ENCODE peak calls at places on chromosome 16, in seven cellular contexts. A is SK-N-SH, R is H1, H is K562, V is HepG2, G is GM12878, M is GM12892. S is an unnamed sample.

GRCh38 chr16:64182985-64183384 is 938.9 kb downstream of the CDH11 start:
- DNase-seq in A (no peak), R (no peak), H (no peak), V (no peak), G (no peak), M (no peak), S (no peak)

GRCh38 chr16:66930189-66930588 is 4.0 kb downstream of the CIAO2B start:
- DNase-seq in A (no peak), R (no peak), H (peak), V (peak), G (no peak), M (no peak), S (no peak)

GRCh38 chr16:27515874-27516353 is 33.8 kb downstream of the GTF3C1 start:
- DNase-seq in A (peak), R (peak), H (peak), V (peak), G (no peak), M (peak), S (peak)

GRCh38 chr16:75420987-75421819 is 12.1 kb downstream of the CFDP1 start:
- DNase-seq in A (peak), R (peak), H (peak), V (peak), G (no peak), M (no peak), S (no peak)

GRCh38 chr16:23699100-23699499 is 13.9 kb downstream of the ERN2 start:
- DNase-seq in A (no peak), R (no peak), H (no peak), V (no peak), G (no peak), M (no peak), S (no peak)

GRCh38 chr16:22694887-22695382 is 119.0 kb upstream of the HS3ST2 start:
- DNase-seq in A (no peak), R (no peak), H (no peak), V (no peak), G (no peak), M (no peak), S (no peak)

GRCh38 chr16:30065943-30066881 is 652 bp downstream of the ALDOA start:
- DNase-seq in A (peak), R (no peak), H (peak), V (no peak), G (no peak), M (no peak), S (no peak)

GRCh38 chr16:27286446-27286845 is 17.9 kb upstream of the NSMCE1 start:
- DNase-seq in A (no peak), R (no peak), H (no peak), V (peak), G (no peak), M (no peak), S (no peak)

GRCh38 chr16:84907575-84907974 is 87.8 kb downstream of the CRISPLD2 start:
- DNase-seq in A (no peak), R (no peak), H (no peak), V (no peak), G (no peak), M (no peak), S (no peak)

GRCh38 chr16:11297492-11298142 is 16.5 kb upstream of the PRM1 start:
- DNase-seq in A (peak), R (peak), H (peak), V (peak), G (peak), M (peak), S (peak)

GRCh38 chr16:84970447-84971127 is 40.7 kb downstream of the ZDHHC7 start:
- DNase-seq in A (peak), R (peak), H (peak), V (peak), G (peak), M (peak), S (peak)

GRCh38 chr16:13510425-13511151 is 409.4 kb upstream of the ERCC4 start:
- DNase-seq in A (no peak), R (no peak), H (no peak), V (peak), G (no peak), M (no peak), S (no peak)

GRCh38 chr16:48511071-48511540 is 98.9 kb downstream of the N4BP1 start:
- DNase-seq in A (no peak), R (no peak), H (no peak), V (no peak), G (no peak), M (no peak), S (no peak)

GRCh38 chr16:84973776-84974523 is 37.4 kb downstream of the ZDHHC7 start:
- DNase-seq in A (no peak), R (no peak), H (no peak), V (no peak), G (no peak), M (no peak), S (no peak)

GRCh38 chr16:71954699-71955195 is 45.5 kb downstream of the PKD1L3 start:
- DNase-seq in A (no peak), R (no peak), H (no peak), V (no peak), G (no peak), M (no peak), S (no peak)

GRCh38 chr16:69711115-69711740 is 15.1 kb downstream of the NQO1 start:
- DNase-seq in A (no peak), R (peak), H (no peak), V (no peak), G (no peak), M (no peak), S (no peak)

GRCh38 chr16:610513-611381 is 20.0 kb upstream of the WFIKKN1 start:
- DNase-seq in A (peak), R (peak), H (no peak), V (peak), G (no peak), M (no peak), S (no peak)

GRCh38 chr16:89742948-89743347 is 21.6 kb downstream of the ZNF276 start:
- DNase-seq in A (no peak), R (no peak), H (no peak), V (no peak), G (no peak), M (no peak), S (no peak)

GRCh38 chr16:9090101-9090959 is 1.1 kb upstream of the HAPSTR1 start:
- DNase-seq in A (peak), R (peak), H (peak), V (no peak), G (no peak), M (peak), S (peak)

GRCh38 chr16:19184823-19185509 is 16.9 kb downstream of the SYT17 start:
- DNase-seq in A (no peak), R (no peak), H (no peak), V (no peak), G (no peak), M (no peak), S (no peak)

GRCh38 chr16:52398491-52398960 is 148.4 kb downstream of the TOX3 start:
- DNase-seq in A (no peak), R (no peak), H (no peak), V (peak), G (no peak), M (no peak), S (no peak)

GRCh38 chr16:58028541-58029070 is 3.1 kb downstream of the MMP15 start:
- DNase-seq in A (peak), R (no peak), H (no peak), V (no peak), G (no peak), M (no peak), S (no peak)

GRCh38 chr16:51708861-51709260 is 557.8 kb upstream of the SALL1 start:
- DNase-seq in A (no peak), R (no peak), H (no peak), V (no peak), G (no peak), M (no peak), S (no peak)

GRCh38 chr16:53840472-53840871 is 136.5 kb downstream of the FTO start:
- DNase-seq in A (no peak), R (no peak), H (no peak), V (peak), G (peak), M (no peak), S (no peak)

GRCh38 chr16:85971877-85972638 is 73.1 kb downstream of the IRF8 start:
- DNase-seq in A (no peak), R (no peak), H (no peak), V (no peak), G (no peak), M (no peak), S (no peak)

GRCh38 chr16:262121-262745 is 13.5 kb downstream of the RGS11 start:
- DNase-seq in A (peak), R (no peak), H (no peak), V (no peak), G (no peak), M (no peak), S (no peak)

GRCh38 chr16:73196670-73197069 is 148.7 kb upstream of the ZFHX3 start:
- DNase-seq in A (peak), R (peak), H (peak), V (peak), G (peak), M (no peak), S (peak)

GRCh38 chr16:28321700-28322411 is 29.5 kb downstream of the SBK1 start:
- DNase-seq in A (peak), R (peak), H (peak), V (peak), G (no peak), M (peak), S (peak)

GRCh38 chr16:72091217-72091616 is 2.2 kb downstream of the TXNL4B start:
- DNase-seq in A (no peak), R (no peak), H (no peak), V (peak), G (no peak), M (no peak), S (no peak)

GRCh38 chr16:77675464-77676324 is 46.6 kb upstream of the NUDT7 start:
- DNase-seq in A (peak), R (peak), H (peak), V (peak), G (peak), M (peak), S (peak)

GRCh38 chr16:90032664-90033346 is 13.5 kb upstream of the DBNDD1 start:
- DNase-seq in A (no peak), R (no peak), H (no peak), V (no peak), G (no peak), M (no peak), S (no peak)

GRCh38 chr16:50154369-50154947 is 1.4 kb downstream of the TENT4B start:
- DNase-seq in A (peak), R (no peak), H (peak), V (no peak), G (no peak), M (no peak), S (no peak)
- TF ChIP-seq TAF1 in A (no peak), R (no peak), H (no peak), V (no peak), G (no peak), M (no peak), S (no peak)

GRCh38 chr16:2519711-2520080 is 475 bp upstream of the AMDHD2 start:
- DNase-seq in A (no peak), R (no peak), H (no peak), V (no peak), G (no peak), M (no peak), S (no peak)

GRCh38 chr16:2523801-2524231 is 3.6 kb downstream of the AMDHD2 start:
- DNase-seq in A (no peak), R (no peak), H (no peak), V (no peak), G (no peak), M (no peak), S (no peak)

GRCh38 chr16:2518823-2519710 is 1.1 kb upstream of the AMDHD2 start:
- DNase-seq in A (peak), R (no peak), H (no peak), V (no peak), G (no peak), M (no peak), S (no peak)

GRCh38 chr16:2520097-2520783 is at the start of gene AMDHD2:
- DNase-seq in A (peak), R (peak), H (peak), V (peak), G (peak), M (peak), S (peak)

GRCh38 chr16:2520784-2521577 is 810 bp downstream of the AMDHD2 start:
- DNase-seq in A (peak), R (no peak), H (peak), V (peak), G (no peak), M (peak), S (peak)
- TF ChIP-seq POLR2AphosphoS5 in A (no peak), R (no peak), H (peak), V (peak), G (peak), M (no peak), S (peak)

GRCh38 chr16:82699711-82700495 is 73.1 kb downstream of the CDH13 start:
- DNase-seq in A (no peak), R (no peak), H (no peak), V (no peak), G (no peak), M (no peak), S (no peak)

GRCh38 chr16:82703156-82703555 is 76.4 kb downstream of the CDH13 start:
- DNase-seq in A (no peak), R (no peak), H (no peak), V (no peak), G (no peak), M (no peak), S (no peak)

GRCh38 chr16:82699262-82699661 is 72.5 kb downstream of the CDH13 start:
- DNase-seq in A (no peak), R (no peak), H (no peak), V (no peak), G (no peak), M (no peak), S (no peak)

GRCh38 chr16:82700541-82701240 is 73.9 kb downstream of the CDH13 start:
- DNase-seq in A (no peak), R (no peak), H (no peak), V (no peak), G (peak), M (no peak), S (no peak)

DNA sequence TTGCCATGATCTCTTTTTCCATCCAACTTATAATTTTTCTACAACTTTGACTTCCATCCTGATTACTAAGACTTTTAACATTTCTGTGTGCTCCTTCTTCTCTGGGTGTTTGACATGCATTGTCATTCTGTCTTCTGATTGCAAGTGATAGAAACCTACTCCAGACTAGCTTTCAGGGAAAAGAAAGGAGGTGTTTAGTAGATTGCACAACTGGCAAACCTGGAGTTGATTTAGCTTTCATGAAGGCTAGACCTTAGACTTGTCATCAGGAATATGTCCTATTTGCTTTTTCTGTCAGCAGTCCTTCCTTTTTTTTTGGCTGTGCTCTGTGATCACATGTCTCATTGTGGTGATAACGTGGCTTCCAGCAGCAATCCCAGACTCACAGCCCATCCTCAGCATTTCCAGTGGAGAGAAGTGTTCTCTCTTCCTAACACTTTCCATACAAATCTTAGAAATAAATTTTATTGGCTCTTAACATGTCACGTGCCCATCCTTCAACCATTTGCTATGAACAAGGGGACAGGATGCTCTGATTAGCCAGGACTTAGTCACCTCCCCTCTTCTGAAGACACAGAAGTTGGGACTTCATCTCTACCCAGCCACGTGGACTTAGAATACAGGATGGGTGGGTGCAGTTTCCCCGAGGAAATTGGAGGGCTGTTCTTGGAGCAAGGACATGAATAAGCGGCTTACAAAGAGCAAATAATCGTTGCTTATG is 74.7 kb downstream of the CDH13 start:
- DNase-seq in A (no peak), R (no peak), H (no peak), V (no peak), G (no peak), M (no peak), S (no peak)
- TF ChIP-seq TAF1 in A (no peak), R (no peak), H (no peak), V (no peak), G (no peak), M (no peak), S (no peak)

GRCh38 chr16:3949946-3950342 is 69.4 kb upstream of the CREBBP start:
- DNase-seq in A (no peak), R (no peak), H (no peak), V (no peak), G (no peak), M (no peak), S (no peak)

GRCh38 chr16:3945751-3946603 is 65.5 kb upstream of the CREBBP start:
- DNase-seq in A (no peak), R (no peak), H (no peak), V (peak), G (no peak), M (no peak), S (no peak)

GRCh38 chr16:3948378-3948995 is 68.0 kb upstream of the CREBBP start:
- DNase-seq in A (no peak), R (no peak), H (no peak), V (no peak), G (no peak), M (no peak), S (no peak)

GRCh38 chr16:3949287-3949686 is 68.8 kb upstream of the CREBBP start:
- DNase-seq in A (no peak), R (no peak), H (no peak), V (no peak), G (no peak), M (no peak), S (no peak)

DNA sequence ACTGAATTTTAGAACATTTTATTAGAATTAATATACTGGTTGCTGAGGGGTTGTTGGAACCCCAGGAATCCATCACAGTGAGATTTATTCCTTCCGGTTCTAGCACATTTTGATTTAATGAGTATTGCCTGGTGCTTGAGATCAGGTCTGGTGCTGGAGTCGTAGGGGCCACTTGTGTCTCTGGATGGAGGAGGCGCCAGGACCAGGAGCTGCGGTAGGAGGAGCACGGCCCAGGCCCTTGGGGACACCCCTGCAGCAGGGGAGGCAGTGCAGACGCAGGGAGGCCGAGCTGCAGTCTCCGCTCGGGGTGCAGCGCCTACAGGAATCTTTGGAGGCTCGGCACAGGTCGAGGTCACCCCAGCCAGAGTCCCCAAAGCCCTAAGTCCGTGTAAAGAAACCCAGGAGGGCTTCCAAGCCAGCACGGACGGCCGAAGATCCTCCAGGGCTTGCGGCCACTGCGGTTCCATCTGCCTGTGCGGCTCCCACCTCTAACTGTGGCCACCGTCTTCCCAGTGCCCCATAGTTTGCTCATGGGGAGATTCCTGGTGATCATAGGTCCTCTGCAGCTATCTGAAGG is 66.2 kb upstream of the CREBBP start:
- DNase-seq in A (no peak), R (no peak), H (no peak), V (no peak), G (no peak), M (no peak), S (no peak)
- TF ChIP-seq POLR2AphosphoS5 in A (no peak), R (no peak), H (no peak), V (no peak), G (no peak), M (no peak), S (no peak)

GRCh38 chr16:59633996-59634579 is 900.0 kb upstream of the GOT2 start:
- DNase-seq in A (no peak), R (no peak), H (no peak), V (no peak), G (no peak), M (no peak), S (no peak)

GRCh38 chr16:59634951-59635350 is 900.8 kb upstream of the GOT2 start:
- DNase-seq in A (no peak), R (no peak), H (no peak), V (no peak), G (no peak), M (no peak), S (no peak)

GRCh38 chr16:59632266-59632855 is 898.2 kb upstream of the GOT2 start:
- DNase-seq in A (no peak), R (no peak), H (no peak), V (no peak), G (no peak), M (no peak), S (no peak)

GRCh38 chr16:59635674-59636073 is 901.6 kb upstream of the GOT2 start:
- DNase-seq in A (no peak), R (no peak), H (no peak), V (no peak), G (no peak), M (no peak), S (no peak)
- TF ChIP-seq TAF1 in A (no peak), R (no peak), H (no peak), V (no peak), G (no peak), M (no peak), S (no peak)

GRCh38 chr16:68079616-68080344 is 5.4 kb upstream of the NFATC3 start:
- DNase-seq in A (no peak), R (peak), H (peak), V (peak), G (no peak), M (no peak), S (no peak)
- TF ChIP-seq POLR2AphosphoS5 in A (no peak), R (no peak), H (peak), V (peak), G (no peak), M (no peak), S (no peak)

DNA sequence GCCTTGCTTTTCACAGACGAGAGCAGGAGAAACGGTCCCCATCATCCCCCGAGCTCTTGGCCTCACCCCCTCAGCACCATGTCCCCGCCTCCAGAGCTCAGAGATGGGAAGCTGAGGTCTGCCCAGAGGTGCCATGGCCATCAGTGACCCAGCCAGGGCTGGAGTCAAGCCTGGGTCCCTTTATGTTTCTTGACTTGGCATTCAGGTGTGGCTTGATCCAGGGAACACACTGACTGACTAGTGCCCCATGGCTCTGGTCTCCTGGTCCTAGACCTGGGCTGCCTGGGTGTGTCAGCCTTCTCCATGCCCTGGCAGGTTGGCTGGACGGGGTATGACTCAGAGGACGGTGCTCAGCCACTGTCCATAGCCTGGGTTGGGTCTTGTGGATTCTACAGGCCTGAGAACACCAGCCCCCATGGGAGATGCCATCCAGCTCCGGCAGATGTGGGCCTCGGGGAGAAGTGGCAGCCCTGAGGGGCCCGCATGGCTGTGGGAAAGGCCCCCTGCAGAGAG is 54.2 kb downstream of the ZFPM1 start:
- DNase-seq in A (no peak), R (no peak), H (no peak), V (no peak), G (no peak), M (no peak), S (no peak)
- TF ChIP-seq TAF1 in A (no peak), R (no peak), H (no peak), V (no peak), G (no peak), M (no peak), S (no peak)

GRCh38 chr16:59192551-59193199 is 458.6 kb upstream of the GOT2 start:
- DNase-seq in A (peak), R (peak), H (peak), V (peak), G (no peak), M (no peak), S (no peak)
- TF ChIP-seq POLR2AphosphoS5 in A (no peak), R (no peak), H (no peak), V (no peak), G (no peak), M (no peak), S (no peak)